ENCODE peak calls at places on chromosomes 4 and X, in six cellular contexts. G is hepatocyte, X is endothelial cell of umbilical vein, V is neural progenitor cell, L is stomach, F is Peyer's patch. I is an unnamed sample.

GRCh38 chr4:91118597-91118996 is 991.4 kb downstream of the CCSER1 start:
- DNase-seq in G (no peak), X (no peak), V (no peak), L (no peak), F (no peak), I (no peak)

GRCh38 chr4:2459589-2460349 is 9.1 kb upstream of the RNF4 start:
- DNase-seq in G (no peak), X (no peak), V (no peak), L (no peak), F (no peak), I (no peak)

GRCh38 chr4:56874918-56875317 is 32.8 kb upstream of the REST start:
- DNase-seq in G (no peak), X (no peak), V (no peak), L (no peak), F (no peak), I (no peak)

GRCh38 chr4:40453912-40454311 is 118.8 kb downstream of the CHRNA9 start:
- DNase-seq in G (no peak), X (no peak), V (no peak), L (no peak), F (no peak), I (no peak)

GRCh38 chr4:178105223-178105622 is 663.0 kb upstream of the AGA start:
- DNase-seq in G (no peak), X (no peak), V (no peak), L (no peak), F (no peak), I (no peak)

GRCh38 chrX:40021647-40022046 is 76.1 kb downstream of the BCOR start:
- DNase-seq in G (no peak), X (no peak), V (no peak), L (no peak), F (no peak), I (no peak)

GRCh38 chrX:50988649-50989048 is 78.1 kb downstream of the BMP15 start:
- DNase-seq in G (peak; percentile 38), X (peak; percentile 21), V (peak; percentile 53), L (no peak), F (no peak), I (peak; percentile 22)

GRCh38 chrX:12245650-12246645 is 107.7 kb downstream of the FRMPD4 start:
- DNase-seq in G (peak; percentile 23), X (no peak), V (no peak), L (no peak), F (no peak), I (no peak)

GRCh38 chrX:69305333-69306062 is 140.2 kb upstream of the PJA1 start:
- DNase-seq in G (no peak), X (no peak), V (peak; percentile 89), L (no peak), F (no peak), I (no peak)

GRCh38 chr4:68904786-68905185 is 46.8 kb downstream of the UGT2A3 start:
- DNase-seq in G (peak; percentile 28), X (no peak), V (peak; percentile 19), L (no peak), F (no peak), I (peak; percentile 46)

GRCh38 chr4:8905773-8906667 is 34.4 kb upstream of the HMX1 start:
- DNase-seq in G (no peak), X (no peak), V (no peak), L (no peak), F (no peak), I (no peak)

GRCh38 chr4:12178614-12179263 is 750.0 kb upstream of the HS3ST1 start:
- DNase-seq in G (no peak), X (no peak), V (no peak), L (no peak), F (no peak), I (no peak)

GRCh38 chr4:142815834-142816233 is 30.3 kb downstream of the INPP4B start:
- DNase-seq in G (no peak), X (no peak), V (no peak), L (no peak), F (no peak), I (no peak)

GRCh38 chr4:111923786-111924185 is 221.5 kb upstream of the FAM241A start:
- DNase-seq in G (no peak), X (no peak), V (no peak), L (no peak), F (no peak), I (no peak)

GRCh38 chr4:101078950-101079349 is 268.4 kb downstream of the PPP3CA start:
- DNase-seq in G (no peak), X (no peak), V (no peak), L (no peak), F (no peak), I (no peak)

GRCh38 chrX:69298466-69299140 is 133.3 kb upstream of the PJA1 start:
- DNase-seq in G (no peak), X (no peak), V (no peak), L (no peak), F (no peak), I (no peak)

GRCh38 chr4:3363411-3364141 is 70.8 kb downstream of the RGS12 start:
- DNase-seq in G (peak; percentile 2), X (no peak), V (no peak), L (no peak), F (peak; percentile 14), I (no peak)

GRCh38 chr4:148065069-148065468 is 333.2 kb downstream of the ARHGAP10 start:
- DNase-seq in G (peak; percentile 50), X (no peak), V (no peak), L (no peak), F (no peak), I (no peak)

GRCh38 chr4:137621056-137621455 is 88.8 kb upstream of the PCDH18 start:
- DNase-seq in G (no peak), X (no peak), V (peak; percentile 71), L (no peak), F (no peak), I (no peak)

GRCh38 chr4:184282895-184283654 is 65.4 kb upstream of the ENPP6 start:
- DNase-seq in G (no peak), X (no peak), V (no peak), L (no peak), F (peak; percentile 65), I (peak; percentile 18)

GRCh38 chr4:71538528-71538927 is 199.7 kb downstream of the SLC4A4 start:
- DNase-seq in G (no peak), X (no peak), V (no peak), L (no peak), F (no peak), I (no peak)

GRCh38 chrX:153688534-153688899 is 791 bp downstream of the SLC6A8 start:
- DNase-seq in G (no peak), X (no peak), V (no peak), L (no peak), F (no peak), I (no peak)
- H3K4me3 ChIP-seq in G (peak overlapping the region; percentile 13), X (no peak overlapping the region), V (peak overlapping the region; percentile 59), L (peak overlapping the region; percentile 50), F (peak overlapping the region; percentile 37), I (peak overlapping the region; percentile 30)

GRCh38 chr4:168659971-168660465 is 163.2 kb downstream of the PALLD start:
- DNase-seq in G (no peak), X (no peak), V (no peak), L (no peak), F (no peak), I (no peak)
- H3K4me1 ChIP-seq in G (peaks cover 12% of the 10 kb centered on the region), X (no peaks in the 10 kb centered on the region), V (peaks cover 20% of the 10 kb centered on the region), L (peaks cover 36% of the 10 kb centered on the region), F (no peaks in the 10 kb centered on the region), I (no peaks in the 10 kb centered on the region)

DNA sequence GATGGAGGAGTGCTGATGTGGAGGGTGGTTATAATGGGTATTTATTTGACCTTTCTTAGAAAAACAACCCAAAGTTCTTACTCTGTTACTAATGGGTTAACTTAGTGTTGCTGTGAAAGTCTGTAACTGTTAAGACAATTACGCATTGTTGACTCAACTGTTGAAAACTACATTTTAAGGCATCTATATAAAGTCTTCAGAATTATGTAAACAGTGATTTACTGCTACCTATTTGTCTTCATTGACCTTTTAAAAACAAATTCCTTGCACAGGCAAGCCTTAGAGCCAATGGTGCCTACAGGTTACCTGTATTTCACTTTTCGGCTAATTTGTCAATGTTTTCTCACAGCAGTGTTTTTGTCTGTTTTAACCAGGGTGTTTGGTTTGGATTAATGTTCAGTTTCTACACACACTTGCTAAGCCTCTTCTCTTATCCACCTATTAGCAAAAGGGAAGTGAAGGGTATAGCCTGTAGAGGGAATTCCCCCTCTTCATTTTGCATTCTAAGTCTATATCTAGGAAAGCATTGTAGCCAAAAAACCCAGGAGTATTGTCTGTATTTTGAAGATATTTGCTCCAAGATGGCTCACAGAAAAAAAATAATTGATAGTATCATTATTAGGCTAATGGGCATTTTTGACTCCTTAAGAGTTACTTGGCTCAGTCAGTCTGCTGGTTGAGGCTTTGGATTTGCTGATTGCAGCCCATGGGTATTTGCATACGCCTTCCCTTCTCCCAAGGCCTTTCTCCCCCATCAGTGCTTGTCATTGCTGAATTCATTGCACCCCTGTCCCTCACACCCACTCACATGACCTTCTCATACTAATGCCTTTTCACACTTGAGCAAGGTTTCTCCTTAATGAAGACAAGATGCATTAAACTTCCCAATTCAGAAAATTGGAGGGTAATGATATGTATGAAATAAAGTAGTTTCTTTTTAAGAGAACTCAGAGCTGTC is 30.5 kb downstream of the AFF1 start:
- DNase-seq in G (no peak), X (no peak), V (peak; percentile 33), L (no peak), F (no peak), I (no peak)
- TF ChIP-seq CTCF in G (no peak), X (no peak), V (no peak), L (no peak), F (no peak), I (no peak)

GRCh38 chr4:25769251-25769650 is 93.5 kb downstream of the SEL1L3 start:
- DNase-seq in G (no peak), X (no peak), V (no peak), L (no peak), F (no peak), I (no peak)
- H3K4me3 ChIP-seq in G (no peak overlapping the region), X (no peak overlapping the region), V (no peak overlapping the region), L (no peak overlapping the region), F (no peak overlapping the region), I (no peak overlapping the region)

GRCh38 chr4:163587867-163588266 is 93.4 kb downstream of the TMA16 start:
- DNase-seq in G (no peak), X (no peak), V (no peak), L (no peak), F (no peak), I (no peak)
- H3K4me1 ChIP-seq in G (peaks cover 4% of the 10 kb centered on the region), X (no peaks in the 10 kb centered on the region), V (no peaks in the 10 kb centered on the region), L (no peaks in the 10 kb centered on the region), F (no peaks in the 10 kb centered on the region), I (no peaks in the 10 kb centered on the region)

GRCh38 chrX:119693032-119693995 is at the start of gene SEPTIN6:
- DNase-seq in G (peak; percentile 69), X (peak; percentile 60), V (peak; percentile 78), L (peak; percentile 72), F (peak; percentile 90), I (peak; percentile 71)
- TF ChIP-seq CTCF in G (no peak), X (no peak), V (no peak), L (peak; percentile 12), F (no peak), I (no peak)

GRCh38 chrX:129654652-129655546 is at the start of gene APLN:
- DNase-seq in G (peak; percentile 60), X (peak; percentile 55), V (peak; percentile 71), L (peak; percentile 27), F (no peak), I (peak; percentile 40)

GRCh38 chrX:129653985-129654651 is 638 bp downstream of the APLN start:
- DNase-seq in G (peak; percentile 34), X (no peak), V (no peak), L (peak; percentile 40), F (no peak), I (no peak)

GRCh38 chrX:129652565-129653169 is 2.1 kb downstream of the APLN start:
- DNase-seq in G (no peak), X (no peak), V (no peak), L (no peak), F (no peak), I (no peak)

GRCh38 chrX:129651756-129652564 is 2.8 kb downstream of the APLN start:
- DNase-seq in G (no peak), X (no peak), V (no peak), L (peak; percentile 34), F (no peak), I (no peak)

GRCh38 chrX:129653181-129653984 is 1.4 kb downstream of the APLN start:
- DNase-seq in G (no peak), X (no peak), V (no peak), L (peak; percentile 47), F (no peak), I (no peak)
- H3K4me3 ChIP-seq in G (no peak overlapping the region), X (peak overlapping the region; percentile 67), V (peak overlapping the region; percentile 55), L (peak overlapping the region; percentile 47), F (no peak overlapping the region), I (peak overlapping the region; percentile 31)